ENCODE peak calls at places on chromosome 18, in seven cellular contexts. T is HS-5, X is HuH-7, M is astrocyte of the cerebellum, P is H4, G is occipital lobe, D is skeletal muscle cell. O is an unnamed sample.

GRCh38 chr18:2108581-2108980 is 462.7 kb downstream of the METTL4 start:
- DNase-seq in X (no peak), D (no peak), T (peak; percentile 29), M (peak; percentile 19), P (peak; percentile 20), G (no peak), O (peak; percentile 17)

GRCh38 chr18:75070625-75071483 is 138.1 kb downstream of the PTGR3 start:
- DNase-seq in M (peak; percentile 57), G (peak; percentile 13), X (peak; percentile 15), T (peak; percentile 71), P (peak; percentile 65), D (peak; percentile 48), O (peak; percentile 79)

GRCh38 chr18:48827321-48828200 is 123.2 kb downstream of the SMAD7 start:
- DNase-seq in G (no peak), T (no peak), M (peak; percentile 57), X (peak; percentile 50), D (no peak), P (no peak), O (peak; percentile 85)

GRCh38 chr18:29241199-29241598 is 1064.3 kb upstream of the CDH2 start:
- DNase-seq in D (no peak), M (no peak), P (no peak), G (no peak), T (no peak), X (no peak), O (no peak)

GRCh38 chr18:48832961-48833700 is 117.6 kb downstream of the SMAD7 start:
- DNase-seq in P (peak; percentile 96), D (no peak), X (peak; percentile 46), M (peak; percentile 53), G (no peak), T (peak; percentile 36), O (no peak)

GRCh38 chr18:58993260-58993659 is 128.6 kb downstream of the ZNF532 start:
- DNase-seq in X (no peak), M (peak; percentile 90), G (no peak), T (peak; percentile 82), D (peak; percentile 75), P (peak; percentile 88), O (peak; percentile 80)

GRCh38 chr18:41009926-41010325 is 945.1 kb upstream of the PIK3C3 start:
- DNase-seq in X (no peak), T (no peak), M (no peak), G (no peak), P (no peak), D (no peak), O (no peak)

GRCh38 chr18:77062518-77063003 is 70.0 kb downstream of the MBP start:
- DNase-seq in X (no peak), T (no peak), D (no peak), G (no peak), P (no peak), M (peak; percentile 91), O (peak; percentile 99)

GRCh38 chr18:63979409-63979908 is 9.6 kb downstream of the SERPINB8 start:
- DNase-seq in X (peak; percentile 32), P (peak; percentile 81), D (no peak), T (no peak), M (peak; percentile 55), G (no peak), O (peak; percentile 84)

GRCh38 chr18:52175406-52175805 is 164.6 kb upstream of the DCC start:
- DNase-seq in X (no peak), M (no peak), G (no peak), D (no peak), P (no peak), T (no peak), O (no peak)

GRCh38 chr18:78792094-78792493 is 187.5 kb upstream of the SALL3 start:
- DNase-seq in G (no peak), M (no peak), P (no peak), T (no peak), X (no peak), D (no peak), O (no peak)

GRCh38 chr18:75215663-75216062 is 5.1 kb downstream of the TSHZ1 start:
- DNase-seq in P (no peak), G (no peak), T (no peak), X (no peak), D (no peak), M (no peak), O (no peak)

GRCh38 chr18:12307871-12308385 is at the start of gene TUBB6:
- DNase-seq in M (no peak), T (no peak), P (peak; percentile 46), D (no peak), G (no peak), X (peak; percentile 91), O (peak; percentile 73)

GRCh38 chr18:70256994-70257393 is 31.9 kb upstream of the SOCS6 start:
- DNase-seq in D (no peak), T (no peak), X (no peak), P (no peak), G (no peak), M (no peak), O (no peak)

GRCh38 chr18:25233582-25234362 is 118.2 kb downstream of the ZNF521 start:
- DNase-seq in X (no peak), D (no peak), T (no peak), G (no peak), P (no peak), M (no peak), O (peak; percentile 62)

GRCh38 chr18:56709463-56709862 is 58.3 kb downstream of the WDR7 start:
- DNase-seq in D (peak; percentile 45), P (peak; percentile 84), X (peak; percentile 23), T (peak; percentile 45), G (no peak), M (peak; percentile 66), O (peak; percentile 92)

GRCh38 chr18:23964282-23965238 is 50.0 kb upstream of the TTC39C start:
- DNase-seq in X (no peak), P (no peak), D (no peak), G (no peak), T (no peak), M (no peak), O (no peak)

GRCh38 chr18:61851940-61852451 is 40.8 kb downstream of the RNF152 start:
- DNase-seq in T (peak; percentile 36), X (no peak), D (peak; percentile 51), G (no peak), M (no peak), P (no peak), O (peak; percentile 67)

GRCh38 chr18:66749030-66749429 is 145.1 kb upstream of the CDH19 start:
- DNase-seq in T (no peak), M (no peak), P (no peak), X (no peak), G (no peak), D (no peak), O (peak; percentile 20)